ENCODE peak calls at places on chromosomes 5 and 9, in seven cellular contexts. One of them, this sample, is unnamed.

GRCh38 chr5:175664723-175665122 is 6.9 kb downstream of the HRH2 start:
- DNase-seq in heart left ventricle: no peak
- DNase-seq in ovary: no peak
- DNase-seq in GM12878: no peak
- DNase-seq in lower lobe of right lung: no peak
- DNase-seq in CD4-positive, CD25-positive, alpha-beta regulatory T cell: no peak
- DNase-seq in dorsolateral prefrontal cortex: no peak
- DNase-seq in this sample: no peak

GRCh38 chr9:127112683-127113539 is 9.5 kb downstream of the ANGPTL2 start:
- DNase-seq in heart left ventricle: no peak
- DNase-seq in ovary: no peak
- DNase-seq in GM12878: no peak
- DNase-seq in lower lobe of right lung: peak
- DNase-seq in CD4-positive, CD25-positive, alpha-beta regulatory T cell: no peak
- DNase-seq in dorsolateral prefrontal cortex: no peak
- DNase-seq in this sample: no peak

GRCh38 chr5:160071521-160072299 is 47.5 kb downstream of the PWWP2A start:
- DNase-seq in heart left ventricle: no peak
- DNase-seq in ovary: peak
- DNase-seq in GM12878: no peak
- DNase-seq in lower lobe of right lung: no peak
- DNase-seq in CD4-positive, CD25-positive, alpha-beta regulatory T cell: no peak
- DNase-seq in dorsolateral prefrontal cortex: no peak
- DNase-seq in this sample: no peak

GRCh38 chr9:129284607-129285291 is 106.7 kb upstream of the IER5L start:
- DNase-seq in heart left ventricle: no peak
- DNase-seq in ovary: no peak
- DNase-seq in GM12878: no peak
- DNase-seq in lower lobe of right lung: peak
- DNase-seq in CD4-positive, CD25-positive, alpha-beta regulatory T cell: no peak
- DNase-seq in dorsolateral prefrontal cortex: peak
- DNase-seq in this sample: no peak

GRCh38 chr5:180803181-180804128 is 849 bp upstream of the MGAT1 start:
- DNase-seq in heart left ventricle: peak
- DNase-seq in ovary: peak
- DNase-seq in GM12878: peak
- DNase-seq in lower lobe of right lung: peak
- DNase-seq in CD4-positive, CD25-positive, alpha-beta regulatory T cell: peak
- DNase-seq in dorsolateral prefrontal cortex: peak
- DNase-seq in this sample: no peak

GRCh38 chr5:100430268-100430900 is 104.8 kb upstream of the FAM174A start:
- DNase-seq in heart left ventricle: peak
- DNase-seq in ovary: no peak
- DNase-seq in GM12878: peak
- DNase-seq in lower lobe of right lung: peak
- DNase-seq in CD4-positive, CD25-positive, alpha-beta regulatory T cell: peak
- DNase-seq in dorsolateral prefrontal cortex: peak
- DNase-seq in this sample: no peak

GRCh38 chr9:14283276-14283675 is 30.7 kb downstream of the NFIB start:
- DNase-seq in heart left ventricle: no peak
- DNase-seq in ovary: no peak
- DNase-seq in GM12878: no peak
- DNase-seq in lower lobe of right lung: no peak
- DNase-seq in CD4-positive, CD25-positive, alpha-beta regulatory T cell: no peak
- DNase-seq in dorsolateral prefrontal cortex: no peak
- DNase-seq in this sample: no peak

GRCh38 chr9:100063185-100063584 is 35.6 kb downstream of the ERP44 start:
- DNase-seq in heart left ventricle: no peak
- DNase-seq in ovary: no peak
- DNase-seq in GM12878: no peak
- DNase-seq in lower lobe of right lung: no peak
- DNase-seq in CD4-positive, CD25-positive, alpha-beta regulatory T cell: no peak
- DNase-seq in dorsolateral prefrontal cortex: no peak
- DNase-seq in this sample: no peak

GRCh38 chr5:74206571-74207550 is 433.7 kb downstream of the ENC1 start:
- DNase-seq in heart left ventricle: peak
- DNase-seq in ovary: peak
- DNase-seq in GM12878: no peak
- DNase-seq in lower lobe of right lung: peak
- DNase-seq in CD4-positive, CD25-positive, alpha-beta regulatory T cell: no peak
- DNase-seq in dorsolateral prefrontal cortex: peak
- DNase-seq in this sample: peak

GRCh38 chr5:123549256-123549904 is 37.4 kb downstream of the CSNK1G3 start:
- DNase-seq in heart left ventricle: no peak
- DNase-seq in ovary: no peak
- DNase-seq in GM12878: peak
- DNase-seq in lower lobe of right lung: no peak
- DNase-seq in CD4-positive, CD25-positive, alpha-beta regulatory T cell: peak
- DNase-seq in dorsolateral prefrontal cortex: no peak
- DNase-seq in this sample: no peak

GRCh38 chr9:76135902-76136301 is 245.4 kb downstream of the PCSK5 start:
- DNase-seq in heart left ventricle: no peak
- DNase-seq in ovary: no peak
- DNase-seq in GM12878: no peak
- DNase-seq in lower lobe of right lung: no peak
- DNase-seq in CD4-positive, CD25-positive, alpha-beta regulatory T cell: no peak
- DNase-seq in dorsolateral prefrontal cortex: no peak
- DNase-seq in this sample: no peak

GRCh38 chr5:170451764-170452365 is 52.0 kb upstream of the KCNIP1 start:
- DNase-seq in heart left ventricle: no peak
- DNase-seq in ovary: no peak
- DNase-seq in GM12878: no peak
- DNase-seq in lower lobe of right lung: no peak
- DNase-seq in CD4-positive, CD25-positive, alpha-beta regulatory T cell: no peak
- DNase-seq in dorsolateral prefrontal cortex: no peak
- DNase-seq in this sample: no peak

GRCh38 chr9:113542741-113543140 is 79.2 kb downstream of the RGS3 start:
- DNase-seq in heart left ventricle: no peak
- DNase-seq in ovary: peak
- DNase-seq in GM12878: no peak
- DNase-seq in lower lobe of right lung: no peak
- DNase-seq in CD4-positive, CD25-positive, alpha-beta regulatory T cell: no peak
- DNase-seq in dorsolateral prefrontal cortex: no peak
- DNase-seq in this sample: no peak

GRCh38 chr5:32020271-32020670 is 153.8 kb downstream of the GOLPH3 start:
- DNase-seq in heart left ventricle: no peak
- DNase-seq in ovary: no peak
- DNase-seq in GM12878: peak
- DNase-seq in lower lobe of right lung: no peak
- DNase-seq in CD4-positive, CD25-positive, alpha-beta regulatory T cell: peak
- DNase-seq in dorsolateral prefrontal cortex: no peak
- DNase-seq in this sample: no peak

GRCh38 chr9:114214181-114214580 is 58.8 kb downstream of the COL27A1 start:
- DNase-seq in heart left ventricle: no peak
- DNase-seq in ovary: no peak
- DNase-seq in GM12878: no peak
- DNase-seq in lower lobe of right lung: no peak
- DNase-seq in CD4-positive, CD25-positive, alpha-beta regulatory T cell: no peak
- DNase-seq in dorsolateral prefrontal cortex: no peak
- DNase-seq in this sample: no peak

GRCh38 chr5:115342593-115343377 is 46.3 kb upstream of the CCDC112 start:
- DNase-seq in heart left ventricle: no peak
- DNase-seq in ovary: no peak
- DNase-seq in GM12878: no peak
- DNase-seq in lower lobe of right lung: no peak
- DNase-seq in CD4-positive, CD25-positive, alpha-beta regulatory T cell: no peak
- DNase-seq in dorsolateral prefrontal cortex: no peak
- DNase-seq in this sample: no peak

GRCh38 chr9:113785334-113785733 is 90.8 kb upstream of the ZNF618 start:
- DNase-seq in heart left ventricle: no peak
- DNase-seq in ovary: no peak
- DNase-seq in GM12878: no peak
- DNase-seq in lower lobe of right lung: peak
- DNase-seq in CD4-positive, CD25-positive, alpha-beta regulatory T cell: no peak
- DNase-seq in dorsolateral prefrontal cortex: no peak
- DNase-seq in this sample: no peak

GRCh38 chr5:100900142-100900795 is 2.8 kb downstream of the ST8SIA4 start:
- DNase-seq in heart left ventricle: peak
- DNase-seq in ovary: no peak
- DNase-seq in GM12878: no peak
- DNase-seq in lower lobe of right lung: peak
- DNase-seq in CD4-positive, CD25-positive, alpha-beta regulatory T cell: no peak
- DNase-seq in dorsolateral prefrontal cortex: peak
- DNase-seq in this sample: no peak

GRCh38 chr5:125409101-125409495 is 662.7 kb upstream of the ZNF608 start:
- DNase-seq in heart left ventricle: no peak
- DNase-seq in ovary: no peak
- DNase-seq in GM12878: no peak
- DNase-seq in lower lobe of right lung: no peak
- DNase-seq in CD4-positive, CD25-positive, alpha-beta regulatory T cell: no peak
- DNase-seq in dorsolateral prefrontal cortex: no peak
- DNase-seq in this sample: no peak

GRCh38 chr5:157120102-157120501 is 11.3 kb upstream of the HAVCR2 start:
- DNase-seq in heart left ventricle: no peak
- DNase-seq in ovary: no peak
- DNase-seq in GM12878: no peak
- DNase-seq in lower lobe of right lung: no peak
- DNase-seq in CD4-positive, CD25-positive, alpha-beta regulatory T cell: no peak
- DNase-seq in dorsolateral prefrontal cortex: no peak
- DNase-seq in this sample: no peak

GRCh38 chr5:132199116-132199680 is 28.5 kb downstream of the P4HA2 start:
- DNase-seq in heart left ventricle: no peak
- DNase-seq in ovary: no peak
- DNase-seq in GM12878: no peak
- DNase-seq in lower lobe of right lung: no peak
- DNase-seq in CD4-positive, CD25-positive, alpha-beta regulatory T cell: no peak
- DNase-seq in dorsolateral prefrontal cortex: no peak
- DNase-seq in this sample: no peak

GRCh38 chr5:68924490-68925145 is 169.2 kb upstream of the SLC30A5 start:
- DNase-seq in heart left ventricle: no peak
- DNase-seq in ovary: no peak
- DNase-seq in GM12878: no peak
- DNase-seq in lower lobe of right lung: no peak
- DNase-seq in CD4-positive, CD25-positive, alpha-beta regulatory T cell: no peak
- DNase-seq in dorsolateral prefrontal cortex: no peak
- DNase-seq in this sample: no peak

GRCh38 chr5:150778517-150779396 is at the start of gene SMIM3:
- DNase-seq in heart left ventricle: peak
- DNase-seq in ovary: peak
- DNase-seq in GM12878: no peak
- DNase-seq in lower lobe of right lung: peak
- DNase-seq in CD4-positive, CD25-positive, alpha-beta regulatory T cell: peak
- DNase-seq in dorsolateral prefrontal cortex: peak
- DNase-seq in this sample: peak

GRCh38 chr9:121634800-121635261 is 16.6 kb upstream of the DAB2IP start:
- DNase-seq in heart left ventricle: no peak
- DNase-seq in ovary: no peak
- DNase-seq in GM12878: no peak
- DNase-seq in lower lobe of right lung: no peak
- DNase-seq in CD4-positive, CD25-positive, alpha-beta regulatory T cell: no peak
- DNase-seq in dorsolateral prefrontal cortex: no peak
- DNase-seq in this sample: no peak

GRCh38 chr5:58687595-58687994 is 104.7 kb downstream of the RAB3C start:
- DNase-seq in heart left ventricle: no peak
- DNase-seq in ovary: no peak
- DNase-seq in GM12878: no peak
- DNase-seq in lower lobe of right lung: no peak
- DNase-seq in CD4-positive, CD25-positive, alpha-beta regulatory T cell: no peak
- DNase-seq in dorsolateral prefrontal cortex: no peak
- DNase-seq in this sample: no peak

DNA sequence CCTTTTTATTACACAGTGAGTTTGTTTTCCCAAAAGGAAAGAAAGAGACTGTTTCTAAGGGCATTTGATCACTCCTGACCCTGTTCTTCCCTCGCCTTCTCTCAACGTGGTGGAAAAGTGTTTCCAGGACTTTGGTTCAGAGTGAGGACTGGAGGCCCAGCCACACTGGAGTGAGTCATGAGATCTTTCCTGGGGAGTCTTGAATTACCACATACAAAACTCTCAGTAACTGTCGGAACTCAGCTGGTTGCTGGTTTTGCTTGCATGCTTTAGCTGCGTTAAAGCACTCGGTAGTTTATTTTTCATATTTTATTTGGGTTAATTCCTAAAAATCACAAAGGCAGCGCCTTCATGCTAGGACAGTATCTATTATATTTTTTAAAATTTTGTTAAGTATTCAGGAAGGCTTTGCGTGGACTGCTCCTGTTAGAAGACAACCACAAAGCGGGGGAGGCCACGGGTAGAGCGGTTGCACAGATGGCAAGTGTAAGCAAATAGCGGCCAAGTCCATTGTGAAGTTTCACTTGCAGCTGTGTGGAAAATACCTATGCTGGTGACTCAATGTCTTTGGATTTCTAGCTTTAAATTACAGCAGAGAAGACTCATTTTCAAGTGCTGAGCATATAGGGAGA is 77.7 kb downstream of the ARSB start:
- DNase-seq in heart left ventricle: no peak
- DNase-seq in ovary: no peak
- DNase-seq in GM12878: peak
- DNase-seq in lower lobe of right lung: no peak
- DNase-seq in CD4-positive, CD25-positive, alpha-beta regulatory T cell: no peak
- DNase-seq in dorsolateral prefrontal cortex: peak
- DNase-seq in this sample: no peak
- H3K27ac ChIP-seq in heart left ventricle: peak
- H3K27ac ChIP-seq in ovary: no peak
- H3K27ac ChIP-seq in GM12878: peak
- H3K27ac ChIP-seq in lower lobe of right lung: no peak
- H3K27ac ChIP-seq in CD4-positive, CD25-positive, alpha-beta regulatory T cell: no peak
- H3K27ac ChIP-seq in dorsolateral prefrontal cortex: peak
- H3K27ac ChIP-seq in this sample: peak

GRCh38 chr9:120475341-120475740 is 104.6 kb downstream of the CDK5RAP2 start:
- DNase-seq in heart left ventricle: no peak
- DNase-seq in ovary: peak
- DNase-seq in GM12878: no peak
- DNase-seq in lower lobe of right lung: no peak
- DNase-seq in CD4-positive, CD25-positive, alpha-beta regulatory T cell: no peak
- DNase-seq in dorsolateral prefrontal cortex: peak
- DNase-seq in this sample: no peak
- H3K27ac ChIP-seq in heart left ventricle: no peak
- H3K27ac ChIP-seq in ovary: no peak
- H3K27ac ChIP-seq in GM12878: no peak
- H3K27ac ChIP-seq in lower lobe of right lung: no peak
- H3K27ac ChIP-seq in CD4-positive, CD25-positive, alpha-beta regulatory T cell: no peak
- H3K27ac ChIP-seq in dorsolateral prefrontal cortex: no peak
- H3K27ac ChIP-seq in this sample: no peak

DNA sequence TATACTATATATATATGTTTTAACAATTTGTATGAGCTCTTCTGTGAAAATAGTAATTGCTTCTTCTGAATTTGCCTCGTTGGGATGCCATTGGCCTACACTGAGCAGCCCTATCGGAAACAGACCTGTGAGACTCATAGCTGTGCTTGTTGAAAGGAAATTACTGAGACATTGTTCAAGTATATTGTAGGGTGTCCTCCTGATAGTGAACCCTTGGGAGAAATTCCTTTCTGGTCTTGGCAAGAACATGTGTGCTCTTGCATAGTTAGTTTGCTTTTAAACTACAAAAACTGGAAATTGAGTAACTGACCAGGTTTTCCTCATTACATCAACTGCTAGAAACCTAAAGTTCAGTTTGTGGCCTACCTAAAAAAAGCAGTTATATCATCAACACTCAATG is 160.9 kb downstream of the LURAP1L start:
- DNase-seq in heart left ventricle: no peak
- DNase-seq in ovary: no peak
- DNase-seq in GM12878: no peak
- DNase-seq in lower lobe of right lung: no peak
- DNase-seq in CD4-positive, CD25-positive, alpha-beta regulatory T cell: no peak
- DNase-seq in dorsolateral prefrontal cortex: no peak
- DNase-seq in this sample: no peak
- H3K27ac ChIP-seq in heart left ventricle: no peak
- H3K27ac ChIP-seq in ovary: no peak
- H3K27ac ChIP-seq in GM12878: no peak
- H3K27ac ChIP-seq in lower lobe of right lung: no peak
- H3K27ac ChIP-seq in CD4-positive, CD25-positive, alpha-beta regulatory T cell: no peak
- H3K27ac ChIP-seq in dorsolateral prefrontal cortex: no peak
- H3K27ac ChIP-seq in this sample: no peak

GRCh38 chr9:6219981-6220380 is 4.4 kb downstream of the IL33 start:
- DNase-seq in heart left ventricle: no peak
- DNase-seq in ovary: no peak
- DNase-seq in GM12878: no peak
- DNase-seq in lower lobe of right lung: no peak
- DNase-seq in CD4-positive, CD25-positive, alpha-beta regulatory T cell: no peak
- DNase-seq in dorsolateral prefrontal cortex: no peak
- DNase-seq in this sample: no peak
- H3K27ac ChIP-seq in heart left ventricle: peak
- H3K27ac ChIP-seq in ovary: no peak
- H3K27ac ChIP-seq in GM12878: no peak
- H3K27ac ChIP-seq in lower lobe of right lung: no peak
- H3K27ac ChIP-seq in CD4-positive, CD25-positive, alpha-beta regulatory T cell: no peak
- H3K27ac ChIP-seq in dorsolateral prefrontal cortex: no peak
- H3K27ac ChIP-seq in this sample: no peak

This sample was measured in caudate nucleus.